ENCODE peak calls at places on chromosome 14, in seven cellular contexts. One of them, this sample, is unnamed.

GRCh38 chr14:42731480-42731879 is 1124.8 kb downstream of the LRFN5 start:
- DNase-seq in HuH-7.5: no peak
- DNase-seq in dorsolateral prefrontal cortex: no peak
- DNase-seq in GM04504: no peak
- DNase-seq in HT1080: no peak
- DNase-seq in heart left ventricle: no peak
- DNase-seq in stimulated activated CD4-positive, alpha-beta T cell treated with anti-CD3 and anti-CD28 coated beads, Interleukin-15, amount 100 ng/mL, for 24 hours: no peak
- DNase-seq in this sample: no peak

GRCh38 chr14:104734991-104735779 is 11.2 kb downstream of the ADSS1 start:
- DNase-seq in GM04504: no peak
- DNase-seq in HuH-7.5: no peak
- DNase-seq in dorsolateral prefrontal cortex: no peak
- DNase-seq in HT1080: no peak
- DNase-seq in heart left ventricle: no peak
- DNase-seq in stimulated activated CD4-positive, alpha-beta T cell treated with anti-CD3 and anti-CD28 coated beads, Interleukin-15, amount 100 ng/mL, for 24 hours: no peak
- DNase-seq in this sample: no peak

GRCh38 chr14:99982449-99983250 is 82.6 kb upstream of the EVL start:
- DNase-seq in stimulated activated CD4-positive, alpha-beta T cell treated with anti-CD3 and anti-CD28 coated beads, Interleukin-15, amount 100 ng/mL, for 24 hours: peak; percentile 67
- DNase-seq in HT1080: peak; percentile 58
- DNase-seq in dorsolateral prefrontal cortex: no peak
- DNase-seq in heart left ventricle: peak; percentile 59
- DNase-seq in HuH-7.5: peak; percentile 54
- DNase-seq in GM04504: peak; percentile 35
- DNase-seq in this sample: peak; percentile 85

GRCh38 chr14:73722581-73722980 is 8.4 kb upstream of the PNMA1 start:
- DNase-seq in HT1080: no peak
- DNase-seq in GM04504: no peak
- DNase-seq in heart left ventricle: no peak
- DNase-seq in dorsolateral prefrontal cortex: no peak
- DNase-seq in HuH-7.5: no peak
- DNase-seq in stimulated activated CD4-positive, alpha-beta T cell treated with anti-CD3 and anti-CD28 coated beads, Interleukin-15, amount 100 ng/mL, for 24 hours: no peak
- DNase-seq in this sample: no peak

GRCh38 chr14:49160983-49161382 is 425.2 kb downstream of the RPS29 start:
- DNase-seq in HT1080: no peak
- DNase-seq in heart left ventricle: no peak
- DNase-seq in HuH-7.5: no peak
- DNase-seq in stimulated activated CD4-positive, alpha-beta T cell treated with anti-CD3 and anti-CD28 coated beads, Interleukin-15, amount 100 ng/mL, for 24 hours: no peak
- DNase-seq in dorsolateral prefrontal cortex: no peak
- DNase-seq in GM04504: no peak
- DNase-seq in this sample: no peak

GRCh38 chr14:65446159-65446558 is 33.6 kb downstream of the FUT8 start:
- DNase-seq in stimulated activated CD4-positive, alpha-beta T cell treated with anti-CD3 and anti-CD28 coated beads, Interleukin-15, amount 100 ng/mL, for 24 hours: no peak
- DNase-seq in HuH-7.5: no peak
- DNase-seq in dorsolateral prefrontal cortex: no peak
- DNase-seq in heart left ventricle: no peak
- DNase-seq in HT1080: peak; percentile 6
- DNase-seq in GM04504: no peak
- DNase-seq in this sample: no peak

GRCh38 chr14:72573725-72574426 is 320.0 kb downstream of the DPF3 start:
- DNase-seq in HT1080: no peak
- DNase-seq in GM04504: no peak
- DNase-seq in stimulated activated CD4-positive, alpha-beta T cell treated with anti-CD3 and anti-CD28 coated beads, Interleukin-15, amount 100 ng/mL, for 24 hours: no peak
- DNase-seq in heart left ventricle: no peak
- DNase-seq in HuH-7.5: no peak
- DNase-seq in dorsolateral prefrontal cortex: peak; percentile 72
- DNase-seq in this sample: peak; percentile 96

GRCh38 chr14:104724407-104724980 is 465 bp downstream of the ADSS1 start:
- DNase-seq in heart left ventricle: peak; percentile 78
- DNase-seq in dorsolateral prefrontal cortex: no peak
- DNase-seq in HT1080: no peak
- DNase-seq in GM04504: no peak
- DNase-seq in stimulated activated CD4-positive, alpha-beta T cell treated with anti-CD3 and anti-CD28 coated beads, Interleukin-15, amount 100 ng/mL, for 24 hours: peak; percentile 48
- DNase-seq in HuH-7.5: peak; percentile 58
- DNase-seq in this sample: no peak

This sample was measured in NCI-H1694.